ENCODE peak calls at places on chromosome 15, in five cellular contexts. K is uterus, R is lung, U is A549, M is pancreas. X is an unnamed sample.

GRCh38 chr15:78615151-78615589 is 5.6 kb downstream of the CHRNA3 start:
- DNase-seq in K (no peak), R (no peak), U (no peak), M (no peak), X (no peak)

GRCh38 chr15:70853855-70854668 is at the start of gene LARP6:
- DNase-seq in K (peak; percentile 76), R (no peak), U (peak; percentile 59), M (peak; percentile 70), X (no peak)

GRCh38 chr15:83206387-83206970 is 1.1 kb downstream of the HDGFL3 start:
- DNase-seq in K (no peak), R (no peak), U (peak; percentile 31), M (no peak), X (no peak)

GRCh38 chr15:32987067-32987466 is 207.4 kb downstream of the FMN1 start:
- DNase-seq in K (no peak), R (no peak), U (no peak), M (no peak), X (no peak)

GRCh38 chr15:87609474-87609873 is 647.1 kb downstream of the NTRK3 start:
- DNase-seq in K (no peak), R (no peak), U (no peak), M (no peak), X (no peak)

GRCh38 chr15:98690272-98690671 is 41.9 kb downstream of the IGF1R start:
- DNase-seq in K (no peak), R (no peak), U (no peak), M (no peak), X (no peak)

GRCh38 chr15:91782221-91782620 is 71.3 kb upstream of the SLCO3A1 start:
- DNase-seq in K (no peak), R (peak; percentile 53), U (no peak), M (peak; percentile 32), X (no peak)

GRCh38 chr15:62079594-62079993 is 12.8 kb downstream of the C2CD4A start:
- DNase-seq in K (no peak), R (no peak), U (no peak), M (no peak), X (no peak)

GRCh38 chr15:101615986-101616848 is 36.0 kb downstream of the TM2D3 start:
- DNase-seq in K (peak; percentile 78), R (peak; percentile 47), U (peak; percentile 74), M (peak; percentile 68), X (peak; percentile 37)

GRCh38 chr15:77634266-77634962 is 1.7 kb upstream of the LINGO1 start:
- DNase-seq in K (peak; percentile 31), R (peak; percentile 57), U (peak; percentile 71), M (peak; percentile 81), X (no peak)

GRCh38 chr15:80550219-80550909 is 144.7 kb upstream of the ABHD17C start:
- DNase-seq in K (no peak), R (no peak), U (no peak), M (no peak), X (peak; percentile 22)

GRCh38 chr15:59649603-59650002 is 7.7 kb downstream of the GTF2A2 start:
- DNase-seq in K (no peak), R (no peak), U (no peak), M (no peak), X (no peak)

GRCh38 chr15:58383876-58384275 is 47.9 kb upstream of the LIPC start:
- DNase-seq in K (no peak), R (no peak), U (no peak), M (no peak), X (no peak)

GRCh38 chr15:69685524-69686452 is 233.2 kb downstream of the RPLP1 start:
- DNase-seq in K (no peak), R (peak; percentile 75), U (no peak), M (no peak), X (no peak)

GRCh38 chr15:44812029-44812517 is 75.7 kb downstream of the TRIM69 start:
- DNase-seq in K (no peak), R (no peak), U (no peak), M (peak; percentile 59), X (no peak)

GRCh38 chr15:59216911-59217310 is 10.3 kb downstream of the LDHAL6B start:
- DNase-seq in K (no peak), R (no peak), U (no peak), M (no peak), X (no peak)

GRCh38 chr15:88863412-88863811 is 31.9 kb downstream of the HAPLN3 start:
- DNase-seq in K (no peak), R (no peak), U (no peak), M (no peak), X (no peak)

GRCh38 chr15:87777054-87777498 is 479.5 kb downstream of the NTRK3 start:
- DNase-seq in K (no peak), R (no peak), U (no peak), M (no peak), X (no peak)

GRCh38 chr15:95897651-95898050 is 432.8 kb upstream of the NR2F2 start:
- DNase-seq in K (no peak), R (no peak), U (no peak), M (no peak), X (no peak)

GRCh38 chr15:95565702-95566101 is 764.8 kb upstream of the NR2F2 start:
- DNase-seq in K (no peak), R (no peak), U (no peak), M (no peak), X (no peak)

GRCh38 chr15:33612721-33613304 is 302.0 kb downstream of the RYR3 start:
- DNase-seq in K (no peak), R (no peak), U (no peak), M (no peak), X (no peak)

GRCh38 chr15:26365077-26365476 is 407.8 kb downstream of the GABRB3 start:
- DNase-seq in K (no peak), R (no peak), U (no peak), M (no peak), X (no peak)

GRCh38 chr15:93759626-93760025 is 471.7 kb upstream of the MCTP2 start:
- DNase-seq in K (no peak), R (no peak), U (no peak), M (no peak), X (no peak)

GRCh38 chr15:44087578-44088190 is 107.4 kb downstream of the FRMD5 start:
- DNase-seq in K (no peak), R (no peak), U (peak; percentile 47), M (no peak), X (peak; percentile 52)

GRCh38 chr15:90412356-90413194 is 24.5 kb downstream of the IQGAP1 start:
- DNase-seq in K (no peak), R (peak; percentile 86), U (no peak), M (no peak), X (peak; percentile 73)
- H3K27ac ChIP-seq in K (peak overlapping the region; percentile 70), R (no peak overlapping the region), U (peak overlapping the region; percentile 65), M (peak overlapping the region; percentile 59), X (peak overlapping the region; percentile 82)

DNA sequence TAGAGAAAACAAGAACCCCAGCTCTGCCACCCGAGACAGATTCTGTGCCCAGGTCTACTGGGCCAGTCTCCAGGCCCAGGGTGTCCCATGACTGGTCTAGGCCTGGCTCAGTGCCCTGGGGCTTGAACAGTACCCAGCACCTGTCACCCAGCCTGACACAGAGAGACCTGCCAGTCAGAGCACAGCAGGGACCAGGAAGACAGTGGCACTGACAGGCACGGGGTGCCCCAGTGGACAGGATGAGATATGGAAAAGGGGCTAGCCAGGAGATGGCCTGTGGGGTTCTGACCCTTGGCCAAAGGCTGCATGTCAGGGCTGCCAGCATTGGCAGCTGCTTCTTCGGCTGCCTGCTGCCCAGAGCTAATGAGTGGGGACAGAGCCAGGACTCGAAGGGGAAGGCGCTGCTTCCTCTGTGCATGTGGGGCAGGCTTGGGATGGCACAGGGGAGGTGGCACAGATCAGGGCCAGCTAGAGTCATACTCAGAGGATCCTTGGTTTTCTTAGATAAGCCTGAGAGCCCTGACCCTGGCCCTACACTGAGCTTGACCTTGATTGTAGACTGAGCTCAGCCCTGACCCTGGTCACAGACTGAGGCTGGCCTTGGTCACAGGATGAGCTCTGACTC is 15.2 kb downstream of the CCDC33 start:
- DNase-seq in K (no peak), R (no peak), U (no peak), M (peak; percentile 92), X (no peak)
- H3K27ac ChIP-seq in K (no peak overlapping the region), R (no peak overlapping the region), U (no peak overlapping the region), M (peak overlapping the region; percentile 64), X (no peak overlapping the region)

GRCh38 chr15:40065166-40065565 is 26.2 kb upstream of the SRP14 start:
- DNase-seq in K (no peak), R (no peak), U (no peak), M (no peak), X (no peak)

GRCh38 chr15:40061212-40061901 is 22.4 kb upstream of the SRP14 start:
- DNase-seq in K (no peak), R (no peak), U (no peak), M (no peak), X (no peak)

GRCh38 chr15:40064231-40064894 is 25.4 kb upstream of the SRP14 start:
- DNase-seq in K (no peak), R (no peak), U (no peak), M (no peak), X (no peak)

GRCh38 chr15:40062816-40063562 is 24.0 kb upstream of the SRP14 start:
- DNase-seq in K (no peak), R (no peak), U (no peak), M (no peak), X (no peak)

DNA sequence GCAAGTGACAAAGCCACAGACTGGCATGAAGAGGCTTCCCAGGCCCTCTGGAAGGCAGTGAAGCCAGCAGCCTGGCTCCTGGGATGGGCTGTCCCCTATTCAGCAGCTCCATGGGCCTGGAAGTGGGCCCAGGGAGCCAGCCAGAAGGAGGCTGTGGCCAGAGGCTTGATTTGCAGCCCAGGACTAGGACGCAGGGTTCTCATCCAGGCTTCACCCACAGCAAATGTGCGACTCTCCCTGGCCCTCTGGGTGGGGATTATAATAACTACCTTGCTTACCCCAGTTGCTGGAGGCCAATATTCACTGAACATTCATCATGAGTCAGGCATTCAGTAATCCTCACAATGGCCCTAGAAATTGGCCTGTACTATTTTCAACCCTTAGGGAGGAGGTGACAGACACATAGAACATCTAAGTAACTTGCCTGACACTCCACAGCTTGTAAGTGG is 24.6 kb upstream of the SRP14 start:
- DNase-seq in K (no peak), R (no peak), U (no peak), M (no peak), X (no peak)
- H3K27ac ChIP-seq in K (no peak overlapping the region), R (no peak overlapping the region), U (peak overlapping the region; percentile 70), M (no peak overlapping the region), X (peak overlapping the region; percentile 63)

GRCh38 chr15:68333775-68334470 is 56.4 kb downstream of the FEM1B start:
- DNase-seq in K (peak; percentile 51), R (no peak), U (no peak), M (no peak), X (no peak)

GRCh38 chr15:68335655-68336054 is 58.1 kb downstream of the FEM1B start:
- DNase-seq in K (no peak), R (no peak), U (no peak), M (no peak), X (no peak)

GRCh38 chr15:68334661-68335124 is 57.1 kb downstream of the FEM1B start:
- DNase-seq in K (no peak), R (no peak), U (no peak), M (no peak), X (no peak)

GRCh38 chr15:68337826-68338225 is 60.3 kb downstream of the FEM1B start:
- DNase-seq in K (no peak), R (no peak), U (no peak), M (no peak), X (no peak)

DNA sequence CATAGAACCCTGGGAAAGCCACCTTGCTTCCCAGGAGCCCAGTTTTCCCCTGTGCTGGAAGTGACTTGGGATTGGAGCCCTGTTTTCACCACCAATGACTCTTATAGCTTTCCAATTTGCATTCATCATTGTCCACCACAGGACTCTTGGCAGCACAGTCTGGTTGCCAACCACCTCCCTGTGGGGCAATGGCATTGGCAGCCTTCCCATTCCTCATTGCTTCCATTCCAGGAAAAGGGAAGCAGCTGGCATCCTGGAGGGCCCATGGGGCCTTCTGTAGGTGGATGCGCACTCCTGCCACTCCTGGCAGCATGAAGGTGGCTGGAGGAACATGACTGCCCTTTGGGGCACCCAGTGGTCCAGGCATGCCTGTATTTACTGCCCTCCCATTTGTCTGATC is 57.7 kb downstream of the FEM1B start:
- DNase-seq in K (peak; percentile 46), R (no peak), U (no peak), M (peak; percentile 73), X (no peak)
- H3K27ac ChIP-seq in K (peak overlapping the region; percentile 83), R (no peak overlapping the region), U (peak overlapping the region; percentile 35), M (peak overlapping the region; percentile 76), X (no peak overlapping the region)

X was measured in epithelial cell of prostate.